ENCODE peak calls at places on chromosomes 13 and 19, in five cellular contexts. V, S, D, Y and T are unnamed samples.

GRCh38 chr19:31348416-31349159 is 648 bp downstream of the TSHZ3 start:
- DNase-seq in V (peak; percentile 79), S (no peak), D (no peak), Y (no peak), T (no peak)

GRCh38 chr13:57629391-57629804 is 2.1 kb upstream of the PCDH17 start:
- DNase-seq in V (no peak), S (no peak), D (no peak), Y (no peak), T (no peak)

GRCh38 chr13:80598189-80598588 is 257.3 kb upstream of the SPRY2 start:
- DNase-seq in V (no peak), S (no peak), D (no peak), Y (no peak), T (no peak)

GRCh38 chr19:2249880-2250764 is 999 bp downstream of the AMH start:
- DNase-seq in V (no peak), S (no peak), D (no peak), Y (no peak), T (no peak)

GRCh38 chr13:36086117-36086516 is 45.1 kb downstream of the DCLK1 start:
- DNase-seq in V (no peak), S (no peak), D (no peak), Y (no peak), T (no peak)

GRCh38 chr13:41568990-41569387 is 111.6 kb downstream of the RGCC start:
- DNase-seq in V (no peak), S (no peak), D (no peak), Y (no peak), T (no peak)

GRCh38 chr19:13974073-13974472 is 21.8 kb downstream of the DCAF15 start:
- DNase-seq in V (no peak), S (no peak), D (no peak), Y (no peak), T (no peak)

GRCh38 chr19:29843180-29844051 is 31.6 kb downstream of the CCNE1 start:
- DNase-seq in V (peak; percentile 67), S (no peak), D (no peak), Y (peak; percentile 25), T (no peak)

GRCh38 chr19:19131989-19132388 is 6.3 kb downstream of the TMEM161A start:
- DNase-seq in V (no peak), S (no peak), D (no peak), Y (no peak), T (no peak)

GRCh38 chr13:74920361-74920760 is 561.6 kb downstream of the TBC1D4 start:
- DNase-seq in V (no peak), S (no peak), D (no peak), Y (no peak), T (no peak)

GRCh38 chr19:17872251-17873001 is 681 bp downstream of the SLC5A5 start:
- DNase-seq in V (no peak), S (no peak), D (no peak), Y (no peak), T (no peak)

GRCh38 chr13:101423872-101424271 is 7.6 kb upstream of the NALCN start:
- DNase-seq in V (no peak), S (no peak), D (no peak), Y (no peak), T (no peak)

GRCh38 chr13:32246468-32246867 is 68.7 kb downstream of the ZAR1L start:
- DNase-seq in V (peak; percentile 70), S (peak; percentile 13), D (peak; percentile 67), Y (peak; percentile 61), T (no peak)

GRCh38 chr19:32599736-32600157 is 18.8 kb downstream of the PDCD5 start:
- DNase-seq in V (no peak), S (peak; percentile 13), D (peak; percentile 57), Y (peak; percentile 25), T (no peak)

GRCh38 chr19:45103625-45104319 is 10.8 kb downstream of the PPP1R37 start:
- DNase-seq in V (no peak), S (no peak), D (peak; percentile 73), Y (no peak), T (no peak)

DNA sequence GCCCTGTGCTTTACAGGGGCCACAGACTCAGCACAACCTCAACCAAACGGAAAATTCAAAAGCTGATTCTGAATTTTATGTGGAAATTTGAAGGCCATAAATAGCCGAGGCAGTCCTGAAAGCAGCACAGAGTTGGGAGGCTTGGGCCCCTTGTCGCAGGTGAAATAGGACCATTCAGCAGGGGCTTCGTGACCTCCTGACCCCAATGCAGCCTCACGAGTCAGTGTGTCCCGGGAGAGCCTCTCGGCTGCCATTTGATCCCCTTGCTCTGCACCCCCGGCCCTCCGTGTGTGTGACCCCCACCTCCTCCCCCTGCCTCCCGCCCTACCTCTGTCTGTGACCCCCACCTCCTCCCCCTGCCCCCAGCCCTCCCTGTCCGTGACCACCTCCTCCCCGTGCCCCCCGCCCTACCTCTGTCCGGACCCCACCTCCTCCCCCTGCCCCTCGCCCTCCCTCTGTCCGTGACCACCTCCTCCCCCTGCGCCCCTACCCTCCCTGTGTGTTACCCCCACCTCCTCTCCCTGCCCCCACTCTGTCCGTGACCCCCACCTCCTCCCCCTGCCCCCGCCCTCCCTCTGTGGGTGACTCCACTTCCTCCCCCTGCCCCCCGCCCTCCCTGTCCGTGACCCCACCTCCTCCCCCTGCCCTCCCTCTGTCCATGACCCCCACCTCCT is 41.7 kb upstream of the TFDP1 start:
- DNase-seq in V (peak; percentile 50), S (no peak), D (no peak), Y (no peak), T (no peak)
- H3K4me3 ChIP-seq in V (no peak overlapping the region), S (no peak overlapping the region), D (no peak overlapping the region), Y (no peak overlapping the region), T (no peak overlapping the region)

DNA sequence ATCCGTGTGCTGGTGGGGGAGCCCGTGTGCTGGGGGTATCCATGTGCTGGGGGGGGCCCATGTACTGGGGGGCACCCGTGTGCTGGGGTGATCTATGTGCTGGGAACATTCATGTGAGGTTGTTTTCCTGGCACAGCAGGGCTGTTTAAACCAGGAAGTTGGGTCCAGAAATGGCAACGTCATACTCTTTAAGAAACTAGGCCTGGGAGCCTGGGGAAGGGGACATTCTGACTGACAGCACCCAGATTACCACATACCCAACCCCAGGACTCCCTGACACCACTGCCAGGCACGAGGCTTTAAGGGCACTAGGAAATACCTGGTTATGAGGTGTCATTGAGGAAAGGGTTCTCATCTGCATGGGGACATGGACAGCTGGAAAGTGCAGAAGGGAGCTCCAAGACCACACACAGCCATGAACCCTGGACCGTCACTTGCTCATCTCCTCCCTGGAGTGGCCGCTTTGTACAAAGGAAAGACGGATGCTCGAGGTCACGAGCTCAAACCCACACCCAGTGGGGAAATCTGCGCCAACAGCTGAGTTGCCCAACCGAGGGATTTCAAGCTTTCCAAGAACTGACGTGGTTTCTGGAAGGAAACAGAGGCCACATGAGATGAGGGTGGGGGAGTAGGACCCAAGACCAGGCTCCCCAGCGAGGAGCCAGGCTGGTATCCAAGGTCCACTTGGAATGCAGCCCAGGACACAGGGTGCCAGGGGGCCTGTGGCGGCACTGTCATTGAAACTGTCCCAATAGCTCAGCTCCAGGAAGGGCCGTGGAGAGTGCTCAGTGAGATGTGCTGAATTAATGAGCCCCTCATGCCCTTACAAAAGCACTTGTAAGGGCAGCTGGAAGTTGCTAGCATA is 40.9 kb downstream of the RAB20 start:
- DNase-seq in V (peak; percentile 94), S (no peak), D (no peak), Y (peak; percentile 88), T (peak; percentile 91)
- TF ChIP-seq POLR2AphosphoS5 in V (peak; percentile 71), S (no peak), D (no peak), Y (peak; percentile 72), T (no peak)

GRCh38 chr19:6074709-6075403 is 35.4 kb downstream of the RFX2 start:
- DNase-seq in V (no peak), S (no peak), D (no peak), Y (no peak), T (no peak)

GRCh38 chr19:6073858-6074708 is 36.2 kb downstream of the RFX2 start:
- DNase-seq in V (no peak), S (no peak), D (no peak), Y (no peak), T (no peak)

GRCh38 chr19:6076291-6076665 is 34.0 kb downstream of the RFX2 start:
- DNase-seq in V (no peak), S (no peak), D (no peak), Y (no peak), T (peak; percentile 58)

GRCh38 chr19:6078068-6078467 is 32.2 kb downstream of the RFX2 start:
- DNase-seq in V (no peak), S (no peak), D (no peak), Y (no peak), T (no peak)

DNA sequence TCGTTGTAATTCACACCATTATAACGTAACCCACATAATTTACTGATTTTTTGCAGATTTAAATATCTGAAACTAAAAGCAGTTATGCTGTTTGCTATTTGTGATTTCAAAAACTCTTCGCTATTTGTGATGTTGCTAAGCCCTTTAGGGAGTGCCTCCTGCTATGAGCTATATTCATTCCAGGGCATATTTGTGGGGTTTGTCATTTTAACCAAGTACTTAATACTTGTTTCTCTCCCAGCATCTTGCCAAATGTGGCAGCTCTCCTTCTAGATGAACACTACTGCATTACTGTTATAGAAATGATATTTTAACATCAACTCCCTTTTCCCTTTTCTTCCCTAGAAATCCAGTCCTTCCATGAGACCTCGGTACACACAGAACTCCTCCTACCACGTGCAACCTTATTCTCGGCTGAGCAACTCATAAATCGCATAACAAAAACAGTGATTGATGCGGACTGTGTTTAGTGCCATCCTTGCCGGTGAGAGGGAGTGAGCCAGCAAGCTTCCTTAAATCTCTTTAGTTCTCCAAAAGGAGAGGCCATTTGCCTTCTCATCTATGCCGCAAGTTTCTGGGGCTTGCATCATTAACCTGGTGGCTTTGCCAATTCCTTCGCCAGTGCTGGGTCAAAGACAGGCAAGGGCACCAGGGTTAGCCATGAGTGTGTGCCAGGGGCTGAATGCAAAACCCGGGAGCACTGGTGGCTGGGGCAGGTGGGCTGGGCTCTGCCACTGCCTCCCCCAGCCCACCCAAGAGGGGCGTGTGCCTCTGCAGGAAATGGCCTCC is 33.4 kb downstream of the RFX2 start:
- DNase-seq in V (peak; percentile 82), S (no peak), D (no peak), Y (no peak), T (peak; percentile 78)
- H3K4me3 ChIP-seq in V (peak overlapping the region; percentile 16), S (no peak overlapping the region), D (no peak overlapping the region), Y (no peak overlapping the region), T (no peak overlapping the region)

GRCh38 chr13:71244181-71244580 is 622.8 kb downstream of the DACH1 start:
- DNase-seq in V (no peak), S (no peak), D (no peak), Y (no peak), T (no peak)
- TF ChIP-seq POLR2AphosphoS5 in V (no peak), S (no peak), D (no peak), Y (no peak), T (no peak)

DNA sequence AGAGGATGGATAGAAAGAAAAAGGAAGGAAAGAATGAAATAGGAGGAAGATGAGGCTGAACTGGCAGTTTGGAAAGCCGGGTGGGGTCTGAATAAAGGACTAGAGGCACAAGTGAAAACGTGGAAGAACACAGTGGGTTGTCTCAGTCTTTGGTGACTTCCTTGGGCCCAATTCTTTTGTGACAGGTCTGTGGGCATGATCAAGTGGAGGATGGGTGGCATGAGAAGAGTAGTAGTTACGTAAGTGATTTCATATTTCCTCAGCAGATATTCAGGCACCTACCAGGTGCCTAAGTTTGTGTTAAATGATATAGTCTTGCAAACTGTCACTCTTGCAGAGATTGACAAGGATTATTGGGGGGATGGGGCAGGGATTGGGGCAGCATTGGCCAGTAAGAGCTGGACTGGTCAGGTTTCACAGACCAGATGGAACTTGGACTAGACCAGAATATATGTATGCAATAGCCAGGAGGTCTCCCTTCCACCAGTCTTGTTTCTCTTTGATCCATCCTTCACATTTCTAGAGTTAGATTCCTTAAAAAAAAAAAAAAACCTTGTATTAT is 2.7 kb downstream of the TPP2 start:
- DNase-seq in V (no peak), S (no peak), D (no peak), Y (no peak), T (no peak)
- H3K4me3 ChIP-seq in V (no peak overlapping the region), S (no peak overlapping the region), D (no peak overlapping the region), Y (no peak overlapping the region), T (no peak overlapping the region)

GRCh38 chr13:94620286-94620896 is 18.7 kb downstream of the GPR180 start:
- DNase-seq in V (no peak), S (no peak), D (peak; percentile 39), Y (no peak), T (no peak)
- TF ChIP-seq POLR2AphosphoS5 in V (no peak), S (no peak), D (no peak), Y (no peak), T (no peak)